ENCODE peak calls at places on chromosomes 6 and 20, in six cellular contexts. C is neuronal stem cell, Y is H1, H is IMR-90, J is mesendoderm, R is H9. T is an unnamed sample.
A peak's percentile ranks its signal among the peaks of the same experiment; 100 is the strongest.

GRCh38 chr6:15763364-15763763 is 100.5 kb upstream of the DTNBP1 start:
- DNase-seq in C (no peak), Y (no peak), H (no peak), J (no peak), R (no peak), T (peak; percentile 19)

GRCh38 chr6:128710305-128710704 is 172.6 kb upstream of the LAMA2 start:
- DNase-seq in C (no peak), Y (no peak), H (peak; percentile 61), J (no peak), R (no peak), T (no peak)

GRCh38 chr6:25038992-25039391 is 103.2 kb upstream of the RIPOR2 start:
- DNase-seq in C (no peak), Y (no peak), H (no peak), J (no peak), R (no peak), T (no peak)

GRCh38 chr20:50138479-50139393 is 14.8 kb downstream of the PEDS1 start:
- DNase-seq in C (no peak), Y (no peak), H (no peak), J (no peak), R (peak; percentile 49), T (no peak)

GRCh38 chr20:63099426-63100267 is 92.9 kb upstream of the BHLHE23 start:
- DNase-seq in C (no peak), Y (no peak), H (no peak), J (no peak), R (peak; percentile 18), T (no peak)

GRCh38 chr6:153898360-153899059 is 140.5 kb upstream of the OPRM1 start:
- DNase-seq in C (no peak), Y (no peak), H (no peak), J (no peak), R (no peak), T (no peak)

GRCh38 chr6:101478891-101479290 is 85.4 kb downstream of the GRIK2 start:
- DNase-seq in C (no peak), Y (no peak), H (no peak), J (no peak), R (no peak), T (no peak)

GRCh38 chr6:72048080-72048479 is 161.7 kb downstream of the RIMS1 start:
- DNase-seq in C (no peak), Y (no peak), H (no peak), J (no peak), R (no peak), T (no peak)

GRCh38 chr6:100493206-100493888 is 28.6 kb upstream of the SIM1 start:
- DNase-seq in C (no peak), Y (no peak), H (no peak), J (peak; percentile 72), R (peak; percentile 75), T (no peak)

GRCh38 chr6:88251261-88251660 is 85.1 kb upstream of the CNR1 start:
- DNase-seq in C (no peak), Y (no peak), H (no peak), J (no peak), R (no peak), T (no peak)

GRCh38 chr6:80623066-80623815 is 516.8 kb downstream of the BCKDHB start:
- DNase-seq in C (no peak), Y (no peak), H (no peak), J (no peak), R (no peak), T (no peak)

GRCh38 chr6:53107091-53107490 is 41.5 kb downstream of the GCM1 start:
- DNase-seq in C (no peak), Y (no peak), H (peak; percentile 50), J (no peak), R (no peak), T (no peak)

GRCh38 chr6:3194535-3195376 is 32.7 kb downstream of the TUBB2B start:
- DNase-seq in C (peak; percentile 59), Y (no peak), H (peak; percentile 46), J (peak; percentile 94), R (peak; percentile 65), T (peak; percentile 36)

GRCh38 chr20:10639051-10639761 is 34.6 kb downstream of the JAG1 start:
- DNase-seq in C (no peak), Y (no peak), H (peak; percentile 43), J (no peak), R (no peak), T (no peak)

GRCh38 chr20:53847118-53847842 is 223.1 kb downstream of the BCAS1 start:
- DNase-seq in C (no peak), Y (no peak), H (no peak), J (no peak), R (no peak), T (no peak)

GRCh38 chr20:62389601-62390087 is 2.7 kb downstream of the RPS21 start:
- DNase-seq in C (no peak), Y (no peak), H (no peak), J (no peak), R (no peak), T (no peak)

GRCh38 chr6:158439255-158439654 is 120.6 kb upstream of the TMEM181 start:
- DNase-seq in C (no peak), Y (no peak), H (no peak), J (peak; percentile 20), R (no peak), T (no peak)

GRCh38 chr6:99434702-99435530 is 9.8 kb upstream of the PNISR start:
- DNase-seq in C (no peak), Y (no peak), H (peak; percentile 44), J (peak; percentile 13), R (no peak), T (peak; percentile 52)

GRCh38 chr6:113187671-113188070 is 669.5 kb upstream of the MARCKS start:
- DNase-seq in C (no peak), Y (no peak), H (peak; percentile 19), J (no peak), R (no peak), T (no peak)

GRCh38 chr6:122832515-122833228 is 43.6 kb downstream of the SMPDL3A start:
- DNase-seq in C (no peak), Y (no peak), H (no peak), J (no peak), R (no peak), T (no peak)

GRCh38 chr6:154594474-154595198 is 84.2 kb upstream of the CNKSR3 start:
- DNase-seq in C (no peak), Y (no peak), H (no peak), J (no peak), R (no peak), T (no peak)

GRCh38 chr6:113291751-113292445 is 565.2 kb upstream of the MARCKS start:
- DNase-seq in C (no peak), Y (no peak), H (peak; percentile 51), J (no peak), R (no peak), T (no peak)

GRCh38 chr20:13101276-13101675 is 92.5 kb downstream of the SPTLC3 start:
- DNase-seq in C (no peak), Y (no peak), H (no peak), J (no peak), R (no peak), T (peak; percentile 5)

GRCh38 chr6:73515204-73516101 is 5.4 kb downstream of the EEF1A1 start:
- DNase-seq in C (no peak), Y (no peak), H (peak; percentile 88), J (peak; percentile 85), R (peak; percentile 45), T (peak; percentile 89)

GRCh38 chr20:33945391-33946079 is 48.2 kb upstream of the RALY start:
- DNase-seq in C (no peak), Y (no peak), H (peak; percentile 93), J (no peak), R (no peak), T (peak; percentile 86)

GRCh38 chr6:149503858-149504257 is 19.0 kb upstream of the ZC3H12D start:
- DNase-seq in C (no peak), Y (no peak), H (no peak), J (no peak), R (no peak), T (no peak)

DNA sequence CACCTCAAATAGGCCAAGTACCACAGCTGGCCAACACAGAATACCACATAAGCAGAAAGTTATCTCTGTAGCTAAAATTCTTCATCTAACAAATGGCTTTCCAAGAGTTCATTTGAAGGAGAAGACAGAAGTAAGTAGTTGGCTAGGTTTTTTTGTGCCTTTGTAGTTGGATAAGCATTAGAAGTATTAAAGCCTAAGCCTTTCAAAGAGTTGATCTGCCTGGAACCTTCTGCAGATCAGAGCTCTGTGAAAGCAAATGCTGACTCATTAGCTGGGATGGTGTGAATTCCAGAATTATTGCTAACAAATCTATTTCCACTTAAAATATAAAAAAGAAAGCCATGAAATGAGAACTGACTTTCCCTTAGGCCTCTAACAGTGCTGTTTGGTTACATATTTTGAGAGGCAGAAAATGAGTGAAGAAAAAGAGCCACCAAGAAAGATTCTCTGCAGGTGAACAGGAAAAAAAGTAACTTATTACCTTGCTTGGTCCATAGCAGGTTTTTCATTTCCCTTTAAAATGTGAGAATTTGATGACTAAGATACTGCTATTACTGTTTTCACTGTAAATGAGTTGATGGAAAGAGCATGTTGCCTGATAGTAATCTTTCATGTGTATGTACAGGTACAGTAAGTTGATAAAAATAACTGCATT is 763.2 kb upstream of the FLRT3 start:
- DNase-seq in C (no peak), Y (no peak), H (no peak), J (no peak), R (no peak), T (no peak)
- H2BK120ac ChIP-seq in C (no peak overlapping the region), Y (no peak overlapping the region), H (no peak overlapping the region), J (no peak overlapping the region), R (no peak overlapping the region), T (no peak overlapping the region)

GRCh38 chr6:166005401-166005845 is 162.2 kb downstream of the TBXT start:
- DNase-seq in C (no peak), Y (no peak), H (peak; percentile 62), J (no peak), R (no peak), T (peak; percentile 69)
- H4K8ac ChIP-seq in C (no peak overlapping the region), Y (no peak overlapping the region), H (peak overlapping the region; percentile 92), J (no peak overlapping the region), R (no peak overlapping the region), T (peak overlapping the region; percentile 24)

DNA sequence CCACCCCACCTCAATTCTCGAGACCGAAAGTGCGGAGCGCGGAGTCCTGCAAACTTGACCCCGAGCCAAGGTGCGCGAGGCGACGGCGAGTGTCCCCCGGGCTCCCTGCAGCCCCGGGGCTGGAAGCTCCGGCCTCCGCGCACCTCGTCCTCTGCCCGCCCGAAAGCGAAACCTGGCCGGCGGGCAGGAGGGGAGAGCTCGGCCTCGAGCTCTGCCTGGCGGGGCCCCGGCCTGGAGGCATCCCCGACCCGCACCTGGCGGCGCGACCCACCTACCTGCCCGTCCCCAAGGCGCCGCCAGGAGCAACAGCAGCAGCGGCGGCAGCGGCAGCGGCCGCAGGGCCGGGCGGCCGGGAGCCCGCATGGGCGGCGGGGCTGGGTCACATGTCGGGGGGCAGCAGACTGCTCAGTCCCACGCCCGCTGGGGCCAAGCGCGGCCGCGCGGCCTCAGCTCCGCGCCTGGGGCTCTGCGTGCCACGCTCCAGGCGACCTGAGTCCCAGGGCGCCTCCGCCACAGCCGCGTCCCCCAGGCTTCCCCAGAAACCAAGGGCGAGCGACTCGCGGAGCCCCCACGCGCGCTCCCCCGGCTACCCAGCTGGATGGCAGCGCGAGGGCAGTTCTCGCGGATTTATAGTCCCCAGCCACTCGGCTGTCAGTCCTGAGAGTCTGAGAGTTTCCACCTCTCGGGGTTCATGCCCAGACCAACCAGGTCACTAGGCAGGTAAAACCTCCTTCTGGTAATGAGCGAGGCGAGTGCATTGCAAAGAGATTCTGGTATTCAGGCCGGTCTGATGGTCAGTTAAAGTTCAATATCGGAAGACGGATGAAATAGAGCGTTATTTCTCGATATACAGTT is at the start of gene IL20RA:
- DNase-seq in C (peak; percentile 8), Y (no peak), H (no peak), J (peak; percentile 49), R (peak; percentile 48), T (peak; percentile 35)
- H2BK15ac ChIP-seq in C (no peak within 1 kb of the TSS), Y (no peak within 1 kb of the TSS), H (no peak within 1 kb of the TSS), J (no peak within 1 kb of the TSS), R (no peak within 1 kb of the TSS), T (peak within 1 kb of the TSS; percentile 97)

GRCh38 chr6:167676666-167677421 is 149.9 kb upstream of the AFDN start:
- DNase-seq in C (peak; percentile 44), Y (no peak), H (no peak), J (no peak), R (peak; percentile 54), T (peak; percentile 50)
- H2BK120ac ChIP-seq in C (peak overlapping the region; percentile 65), Y (no peak overlapping the region), H (no peak overlapping the region), J (no peak overlapping the region), R (no peak overlapping the region), T (peak overlapping the region; percentile 80)